ENCODE peak calls at places on chromosome 14, in four cellular contexts. Q, U, C and L are unnamed samples. For H3K4me1, the result is how much of the 10 kb centered on the place peaks cover.

GRCh38 chr14:23520899-23521521 is 30.6 kb downstream of the ZFHX2 start:
- DNase-seq in Q (no peak), U (no peak), C (no peak), L (peak)

GRCh38 chr14:92415969-92416368 is 93.0 kb downstream of the SLC24A4 start:
- DNase-seq in Q (no peak), C (no peak), U (no peak), L (no peak)

GRCh38 chr14:102785598-102785963 is 8.3 kb downstream of the TRAF3 start:
- DNase-seq in Q (no peak), U (no peak), C (no peak), L (no peak)

GRCh38 chr14:31439554-31439953 is 17.8 kb downstream of the DTD2 start:
- DNase-seq in U (no peak), Q (no peak), C (no peak), L (no peak)

GRCh38 chr14:67187210-67187609 is 2.0 kb upstream of the GARIN2 start:
- DNase-seq in Q (peak), C (peak), U (no peak), L (peak)

GRCh38 chr14:101595887-101596721 is 34.8 kb downstream of the DIO3 start:
- DNase-seq in U (peak), C (no peak), Q (no peak), L (peak)

GRCh38 chr14:54364555-54365415 is 32.0 kb upstream of the CDKN3 start:
- DNase-seq in U (no peak), Q (peak), C (peak), L (no peak)

GRCh38 chr14:96268426-96269358 is 12.7 kb downstream of the BDKRB1 start:
- DNase-seq in U (no peak), Q (peak), C (peak), L (peak)

GRCh38 chr14:103730490-103731035 is 15.0 kb downstream of the ZFYVE21 start:
- DNase-seq in C (no peak), U (no peak), Q (no peak), L (peak)

GRCh38 chr14:24863933-24864708 is 185.8 kb downstream of the STXBP6 start:
- DNase-seq in Q (no peak), C (no peak), U (no peak), L (no peak)

GRCh38 chr14:42930058-42930457 is 1323.4 kb downstream of the LRFN5 start:
- DNase-seq in Q (no peak), C (no peak), U (no peak), L (no peak)

GRCh38 chr14:94536836-94537235 is 24.4 kb upstream of the SERPINA4 start:
- DNase-seq in Q (no peak), C (no peak), U (no peak), L (no peak)

GRCh38 chr14:71658261-71658860 is 273.9 kb upstream of the RGS6 start:
- DNase-seq in C (no peak), Q (peak), U (no peak), L (no peak)

GRCh38 chr14:59455411-59455810 is 9.8 kb downstream of the GPR135 start:
- DNase-seq in Q (peak), C (no peak), U (no peak), L (no peak)

GRCh38 chr14:94677747-94678146 is 65.6 kb downstream of the SERPINA3 start:
- DNase-seq in U (no peak), Q (no peak), C (no peak), L (no peak)

GRCh38 chr14:38098074-38098846 is 109.4 kb upstream of the SSTR1 start:
- DNase-seq in U (no peak), Q (peak), C (no peak), L (no peak)

GRCh38 chr14:43475762-43476161 is 1031.3 kb downstream of the FSCB start:
- DNase-seq in U (no peak), C (no peak), Q (no peak), L (no peak)

GRCh38 chr14:57736391-57736790 is 129.5 kb downstream of the SLC35F4 start:
- DNase-seq in U (no peak), C (no peak), Q (no peak), L (no peak)

GRCh38 chr14:104253901-104254353 is 115.5 kb downstream of the KIF26A start:
- DNase-seq in C (no peak), U (no peak), Q (no peak), L (peak)

GRCh38 chr14:80996049-80996901 is 40.9 kb downstream of the TSHR start:
- DNase-seq in U (no peak), C (peak), Q (peak), L (peak)

GRCh38 chr14:58078471-58078870 is 73.5 kb downstream of the ARMH4 start:
- DNase-seq in Q (peak), C (no peak), U (no peak), L (no peak)

GRCh38 chr14:36817071-36817930 is 155.6 kb downstream of the PAX9 start:
- DNase-seq in C (no peak), U (no peak), Q (no peak), L (no peak)

GRCh38 chr14:59511916-59512530 is 27.7 kb downstream of the JKAMP start:
- DNase-seq in C (no peak), U (no peak), Q (no peak), L (no peak)

GRCh38 chr14:32473476-32473875 is 144.4 kb downstream of the AKAP6 start:
- DNase-seq in Q (peak), U (no peak), C (peak), L (peak)

GRCh38 chr14:68380304-68380840 is 412.5 kb downstream of the ZFP36L1 start:
- DNase-seq in C (no peak), U (no peak), Q (no peak), L (peak)
- H3K4me1 ChIP-seq in C (under half), U (half or more), Q (under half), L (under half)

GRCh38 chr14:55641954-55642353 is 61.9 kb downstream of the KTN1 start:
- DNase-seq in C (no peak), Q (no peak), U (no peak), L (no peak)

GRCh38 chr14:55641290-55641689 is 61.3 kb downstream of the KTN1 start:
- DNase-seq in C (no peak), U (no peak), Q (no peak), L (no peak)

DNA sequence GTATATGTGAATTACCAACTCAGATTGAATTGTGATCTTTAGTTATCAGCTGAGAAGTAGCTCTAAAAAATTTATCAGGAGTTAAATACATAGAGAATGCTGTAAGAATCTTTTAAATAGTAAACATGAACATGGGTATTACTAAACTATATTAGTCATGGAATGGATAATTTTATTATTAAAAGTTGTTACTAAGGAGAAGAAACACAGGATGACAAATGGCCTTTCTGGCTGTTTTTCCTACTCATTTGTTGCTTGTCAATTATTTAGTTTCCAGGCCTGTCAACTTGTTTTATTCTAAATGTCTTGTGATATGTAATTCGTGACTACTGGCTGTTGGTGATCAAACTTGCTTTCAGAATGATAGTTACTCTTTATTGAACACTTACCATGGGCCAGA is 58.7 kb downstream of the KTN1 start:
- DNase-seq in Q (no peak), U (no peak), C (no peak), L (no peak)
- H3K4me1 ChIP-seq in Q (under half), U (under half), C (under half), L (under half)

DNA sequence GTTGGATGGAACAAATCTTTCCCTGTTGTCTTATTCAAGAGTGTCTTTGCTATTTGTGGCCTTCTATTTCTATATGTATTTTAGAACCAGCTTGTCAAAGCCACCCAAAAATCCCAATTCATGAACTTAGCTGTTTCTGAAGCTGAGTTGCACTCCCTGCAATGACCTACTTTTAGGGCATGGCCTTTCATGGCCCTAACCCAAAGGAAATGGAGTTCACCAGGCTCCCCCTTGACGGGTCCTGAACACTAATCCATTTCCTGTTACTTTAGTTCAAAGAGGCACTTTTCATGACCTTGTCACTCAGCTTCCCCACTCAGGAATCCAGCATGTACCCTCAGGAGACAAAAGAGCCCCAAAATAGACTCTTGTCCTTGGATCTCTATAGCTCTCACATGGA is 7.6 kb downstream of the TMED8 start:
- DNase-seq in U (no peak), C (no peak), Q (no peak), L (no peak)
- H3K4me1 ChIP-seq in U (under half), C (under half), Q (under half), L (under half)

DNA sequence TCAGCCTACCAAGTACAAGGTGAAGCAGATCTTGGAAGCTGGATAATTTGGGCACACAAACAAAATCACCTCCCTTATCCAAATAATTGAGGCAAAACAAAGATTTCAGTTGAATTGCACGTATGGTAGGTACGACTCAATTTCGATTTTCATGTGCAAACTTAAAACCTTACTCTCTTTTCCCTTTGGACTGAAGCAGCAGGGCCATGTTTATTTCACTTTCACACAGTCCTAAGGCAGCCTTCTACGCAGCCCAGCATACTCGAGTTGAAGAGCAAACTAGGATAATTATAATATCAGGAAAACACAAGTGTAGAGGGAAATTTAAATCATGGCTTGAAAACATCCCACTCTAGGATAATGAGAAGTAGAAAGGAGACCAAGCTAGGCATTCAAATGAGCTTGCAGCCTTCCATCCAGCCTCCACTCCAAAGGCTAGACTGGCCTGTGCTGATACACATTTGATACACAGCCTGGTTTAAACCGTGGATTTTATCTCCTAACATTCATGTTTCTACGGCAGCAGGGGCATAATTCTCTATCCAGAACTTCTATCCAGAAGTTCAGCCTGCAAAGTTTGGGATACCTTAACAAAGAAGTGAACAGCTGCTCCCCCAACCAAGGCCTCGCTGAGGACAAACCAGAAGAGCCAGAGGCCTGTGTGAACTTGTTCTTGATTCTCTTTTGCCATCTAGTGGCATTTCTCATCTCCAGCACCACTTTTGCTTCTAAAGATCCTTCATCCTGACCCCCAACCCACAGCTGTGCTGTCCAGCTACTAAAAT is 2.4 kb upstream of the RNASE7 start:
- DNase-seq in C (peak), Q (peak), U (no peak), L (peak)
- H3K4me1 ChIP-seq in C (under half), Q (under half), U (under half), L (under half)

DNA sequence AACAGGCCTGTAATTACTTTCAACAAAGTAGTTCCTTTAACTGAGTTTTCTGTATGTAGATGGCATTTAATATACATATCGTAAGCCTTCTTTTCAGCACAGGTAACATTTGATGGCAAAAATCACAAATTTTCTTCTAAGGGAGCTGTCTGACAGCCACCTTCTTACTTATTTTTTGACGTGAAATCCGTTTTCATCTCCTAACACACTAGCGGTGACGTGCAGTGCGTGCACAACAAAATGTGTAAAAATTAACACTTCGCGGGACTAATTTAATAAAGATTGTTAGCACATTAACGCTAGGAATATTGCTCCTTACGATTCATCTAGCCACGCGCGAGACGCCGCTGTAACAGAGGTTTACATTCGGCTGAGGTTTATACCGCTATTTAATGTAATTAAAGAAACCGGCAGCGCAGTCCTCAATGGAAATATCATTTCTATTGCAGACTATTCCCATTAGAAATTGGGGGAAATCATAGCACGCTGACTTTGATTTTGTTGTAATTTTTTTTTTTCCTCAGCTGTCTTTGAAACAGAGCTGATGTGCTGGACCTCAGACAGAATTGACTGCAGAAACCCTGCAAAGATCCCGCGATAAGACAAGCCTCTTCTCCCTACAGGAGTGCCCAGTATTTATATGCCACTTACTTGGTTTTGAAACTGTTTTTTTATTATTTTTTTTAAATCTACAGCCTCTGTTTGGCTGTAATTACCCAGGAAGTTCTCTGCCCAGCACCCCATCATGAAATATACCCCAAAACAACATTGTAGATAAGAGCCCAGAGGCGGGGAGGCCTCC is 31.3 kb downstream of the BCL11B start:
- DNase-seq in U (no peak), C (no peak), Q (no peak), L (no peak)
- H3K4me1 ChIP-seq in U (under half), C (under half), Q (under half), L (under half)

GRCh38 chr14:64763089-64763782 is 59.0 kb downstream of the PLEKHG3 start:
- DNase-seq in Q (no peak), C (no peak), U (no peak), L (no peak)
- H3K4me1 ChIP-seq in Q (under half), C (under half), U (half or more), L (under half)

DNA sequence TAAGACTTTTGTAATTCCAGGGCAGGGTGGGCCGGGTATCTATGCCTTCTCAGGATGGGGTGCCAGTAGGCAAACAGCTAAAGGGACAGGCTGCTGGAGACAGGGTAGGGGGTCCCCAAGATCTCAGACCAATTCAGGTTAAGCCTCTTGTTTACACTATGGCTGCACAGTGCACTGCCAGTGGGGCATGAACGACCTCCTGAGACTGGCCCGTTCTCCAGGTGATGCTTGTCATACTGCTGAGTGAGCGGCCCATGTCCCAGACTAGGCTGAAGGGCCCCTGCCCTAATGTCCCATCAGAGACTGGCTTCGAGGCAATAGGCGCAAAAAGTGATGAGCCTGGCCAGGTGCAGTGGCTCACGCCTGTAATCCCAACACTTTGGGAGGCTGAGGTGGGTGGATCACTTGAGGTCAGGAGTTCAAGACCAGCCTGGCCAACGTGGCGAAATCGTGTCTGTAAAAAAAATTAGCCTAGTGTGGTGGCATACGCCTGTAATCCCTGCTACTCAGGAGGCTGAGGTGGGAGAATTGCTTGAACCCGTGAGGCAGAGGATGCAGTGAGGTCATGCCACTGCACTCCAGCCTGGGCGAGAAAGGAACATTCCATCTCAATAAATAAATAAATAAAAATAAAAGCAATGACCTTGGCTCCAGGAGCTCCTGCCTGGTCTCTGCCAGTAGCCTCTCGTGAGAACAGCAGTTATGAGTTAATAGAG is 12.6 kb downstream of the SLC25A29 start:
- DNase-seq in Q (no peak), U (no peak), C (no peak), L (peak)
- H3K4me1 ChIP-seq in Q (under half), U (half or more), C (under half), L (under half)

GRCh38 chr14:79332504-79333197 is 878.7 kb downstream of the DIO2 start:
- DNase-seq in Q (no peak), C (no peak), U (no peak), L (no peak)

GRCh38 chr14:79331820-79332219 is 879.5 kb downstream of the DIO2 start:
- DNase-seq in Q (no peak), U (no peak), C (no peak), L (no peak)

GRCh38 chr14:79337761-79338160 is 873.5 kb downstream of the DIO2 start:
- DNase-seq in U (no peak), Q (no peak), C (no peak), L (no peak)

GRCh38 chr14:79333198-79333546 is 878.1 kb downstream of the DIO2 start:
- DNase-seq in U (no peak), Q (no peak), C (no peak), L (no peak)

DNA sequence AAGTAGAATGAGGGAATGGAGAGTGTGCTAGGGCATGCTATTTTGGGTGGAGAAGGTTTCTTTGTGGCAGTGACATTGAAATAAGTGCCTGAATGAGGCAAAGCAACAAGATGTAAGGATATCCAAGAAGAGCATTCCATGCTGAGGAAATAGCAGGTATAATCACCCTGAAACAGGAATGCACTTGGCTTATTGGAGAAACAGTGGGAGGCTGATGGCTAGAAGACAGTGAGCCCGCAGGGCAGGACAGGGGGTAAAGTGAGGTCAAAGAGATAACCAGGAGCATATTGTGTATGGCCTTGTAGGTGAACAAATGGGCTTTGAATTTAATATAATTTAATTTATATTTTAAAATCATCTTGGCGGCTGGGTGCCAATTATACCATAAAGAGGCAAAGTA is 877.0 kb downstream of the DIO2 start:
- DNase-seq in Q (no peak), U (no peak), C (no peak), L (no peak)
- H3K4me1 ChIP-seq in Q (under half), U (under half), C (under half), L (under half)

DNA sequence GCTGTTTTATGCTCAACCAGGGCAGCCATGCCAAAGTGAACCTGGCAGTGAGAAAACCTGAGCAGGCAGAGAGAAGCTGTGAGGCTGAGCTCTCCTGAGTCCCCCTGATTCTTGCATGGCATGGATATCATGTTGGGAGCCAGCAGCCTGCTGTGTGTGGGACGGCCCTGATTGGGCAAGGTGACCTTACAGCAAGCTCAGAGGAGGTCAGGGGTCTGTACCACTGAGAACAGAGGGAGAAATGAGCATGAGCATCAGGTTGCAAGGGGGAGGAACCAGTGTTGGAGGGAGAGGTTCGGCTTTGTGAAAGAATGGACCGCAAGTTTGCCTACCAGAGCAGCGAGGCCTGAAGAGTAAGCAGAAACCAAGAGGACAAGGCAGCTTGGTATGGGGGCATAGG is 59.2 kb upstream of the PTGR2 start:
- DNase-seq in U (no peak), Q (no peak), C (no peak), L (no peak)
- H3K4me1 ChIP-seq in U (half or more), Q (under half), C (under half), L (under half)

DNA sequence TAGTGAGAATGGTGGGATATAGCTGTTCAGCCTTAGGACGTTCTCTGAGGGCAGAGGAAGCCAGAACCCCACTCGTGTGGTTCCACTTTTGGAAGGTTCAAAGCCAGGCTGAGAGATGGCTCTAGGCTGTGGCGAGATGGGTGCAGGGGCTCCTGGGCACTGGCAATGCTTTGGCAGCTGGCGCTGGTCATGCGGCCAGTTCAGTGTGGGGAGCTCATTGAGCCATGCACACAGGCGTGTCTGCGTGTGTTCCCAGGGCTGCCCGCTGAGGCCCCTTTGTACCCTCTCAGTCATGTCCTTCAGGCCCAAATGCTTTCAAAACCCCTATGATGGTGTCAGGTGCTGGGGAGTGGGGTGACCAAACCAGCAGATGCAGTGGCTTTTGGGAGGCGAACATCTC is 1.7 kb downstream of the TEX22 start:
- DNase-seq in U (no peak), C (no peak), Q (no peak), L (no peak)
- H3K4me1 ChIP-seq in U (under half), C (under half), Q (under half), L (under half)